ENCODE peak calls at places on chromosomes 5 and 9, in six cellular contexts. One of them, this sample, is unnamed.

GRCh38 chr5:175335691-175336090 is 108.3 kb downstream of the DRD1 start:
- DNase-seq in fibroblast of mammary gland: no peak
- DNase-seq in GM23248: no peak
- DNase-seq in left ventricle myocardium superior: no peak
- DNase-seq in stimulated activated CD4-positive, alpha-beta T cell treated with anti-CD3 and anti-CD28 coated beads, TNF-alpha, amount 100 ng/mL, for 48 hours: no peak
- DNase-seq in activated T-cell treated with anti-CD3 and anti-CD28 coated beads, Interleukin-2, amount 50 U/mL, for 4 hours: no peak
- DNase-seq in this sample: no peak

GRCh38 chr5:95723632-95724369 is 7.3 kb upstream of the RHOBTB3 start:
- DNase-seq in fibroblast of mammary gland: no peak
- DNase-seq in GM23248: peak
- DNase-seq in left ventricle myocardium superior: peak
- DNase-seq in stimulated activated CD4-positive, alpha-beta T cell treated with anti-CD3 and anti-CD28 coated beads, TNF-alpha, amount 100 ng/mL, for 48 hours: no peak
- DNase-seq in activated T-cell treated with anti-CD3 and anti-CD28 coated beads, Interleukin-2, amount 50 U/mL, for 4 hours: no peak
- DNase-seq in this sample: no peak

GRCh38 chr5:110651507-110651906 is 75.0 kb downstream of the TMEM232 start:
- DNase-seq in fibroblast of mammary gland: no peak
- DNase-seq in GM23248: peak
- DNase-seq in left ventricle myocardium superior: no peak
- DNase-seq in stimulated activated CD4-positive, alpha-beta T cell treated with anti-CD3 and anti-CD28 coated beads, TNF-alpha, amount 100 ng/mL, for 48 hours: no peak
- DNase-seq in activated T-cell treated with anti-CD3 and anti-CD28 coated beads, Interleukin-2, amount 50 U/mL, for 4 hours: no peak
- DNase-seq in this sample: peak

GRCh38 chr5:144032375-144032774 is 138.1 kb downstream of the YIPF5 start:
- DNase-seq in fibroblast of mammary gland: no peak
- DNase-seq in GM23248: no peak
- DNase-seq in left ventricle myocardium superior: peak
- DNase-seq in stimulated activated CD4-positive, alpha-beta T cell treated with anti-CD3 and anti-CD28 coated beads, TNF-alpha, amount 100 ng/mL, for 48 hours: no peak
- DNase-seq in activated T-cell treated with anti-CD3 and anti-CD28 coated beads, Interleukin-2, amount 50 U/mL, for 4 hours: no peak
- DNase-seq in this sample: peak

GRCh38 chr9:75866273-75866871 is 24.1 kb upstream of the PCSK5 start:
- DNase-seq in fibroblast of mammary gland: peak
- DNase-seq in GM23248: peak
- DNase-seq in left ventricle myocardium superior: no peak
- DNase-seq in stimulated activated CD4-positive, alpha-beta T cell treated with anti-CD3 and anti-CD28 coated beads, TNF-alpha, amount 100 ng/mL, for 48 hours: no peak
- DNase-seq in activated T-cell treated with anti-CD3 and anti-CD28 coated beads, Interleukin-2, amount 50 U/mL, for 4 hours: peak
- DNase-seq in this sample: peak

GRCh38 chr5:45042283-45042682 is 233.5 kb downstream of the MRPS30 start:
- DNase-seq in fibroblast of mammary gland: no peak
- DNase-seq in GM23248: no peak
- DNase-seq in left ventricle myocardium superior: no peak
- DNase-seq in stimulated activated CD4-positive, alpha-beta T cell treated with anti-CD3 and anti-CD28 coated beads, TNF-alpha, amount 100 ng/mL, for 48 hours: no peak
- DNase-seq in activated T-cell treated with anti-CD3 and anti-CD28 coated beads, Interleukin-2, amount 50 U/mL, for 4 hours: no peak
- DNase-seq in this sample: no peak

GRCh38 chr9:15155826-15156225 is 151.2 kb downstream of the TTC39B start:
- DNase-seq in fibroblast of mammary gland: peak
- DNase-seq in GM23248: peak
- DNase-seq in left ventricle myocardium superior: no peak
- DNase-seq in stimulated activated CD4-positive, alpha-beta T cell treated with anti-CD3 and anti-CD28 coated beads, TNF-alpha, amount 100 ng/mL, for 48 hours: no peak
- DNase-seq in activated T-cell treated with anti-CD3 and anti-CD28 coated beads, Interleukin-2, amount 50 U/mL, for 4 hours: no peak
- DNase-seq in this sample: peak

GRCh38 chr9:9998491-9999287 is 614.1 kb downstream of the PTPRD start:
- DNase-seq in fibroblast of mammary gland: peak
- DNase-seq in GM23248: peak
- DNase-seq in left ventricle myocardium superior: no peak
- DNase-seq in stimulated activated CD4-positive, alpha-beta T cell treated with anti-CD3 and anti-CD28 coated beads, TNF-alpha, amount 100 ng/mL, for 48 hours: no peak
- DNase-seq in activated T-cell treated with anti-CD3 and anti-CD28 coated beads, Interleukin-2, amount 50 U/mL, for 4 hours: no peak
- DNase-seq in this sample: no peak

GRCh38 chr5:77751328-77752023 is 24.7 kb downstream of the TBCA start:
- DNase-seq in fibroblast of mammary gland: no peak
- DNase-seq in GM23248: no peak
- DNase-seq in left ventricle myocardium superior: no peak
- DNase-seq in stimulated activated CD4-positive, alpha-beta T cell treated with anti-CD3 and anti-CD28 coated beads, TNF-alpha, amount 100 ng/mL, for 48 hours: peak
- DNase-seq in activated T-cell treated with anti-CD3 and anti-CD28 coated beads, Interleukin-2, amount 50 U/mL, for 4 hours: no peak
- DNase-seq in this sample: no peak

GRCh38 chr9:77953590-77953989 is 78.0 kb downstream of the GNAQ start:
- DNase-seq in fibroblast of mammary gland: peak
- DNase-seq in GM23248: no peak
- DNase-seq in left ventricle myocardium superior: no peak
- DNase-seq in stimulated activated CD4-positive, alpha-beta T cell treated with anti-CD3 and anti-CD28 coated beads, TNF-alpha, amount 100 ng/mL, for 48 hours: no peak
- DNase-seq in activated T-cell treated with anti-CD3 and anti-CD28 coated beads, Interleukin-2, amount 50 U/mL, for 4 hours: no peak
- DNase-seq in this sample: no peak

GRCh38 chr5:1240496-1241260 is 15.5 kb downstream of the SLC6A18 start:
- DNase-seq in fibroblast of mammary gland: no peak
- DNase-seq in GM23248: no peak
- DNase-seq in left ventricle myocardium superior: no peak
- DNase-seq in stimulated activated CD4-positive, alpha-beta T cell treated with anti-CD3 and anti-CD28 coated beads, TNF-alpha, amount 100 ng/mL, for 48 hours: no peak
- DNase-seq in activated T-cell treated with anti-CD3 and anti-CD28 coated beads, Interleukin-2, amount 50 U/mL, for 4 hours: no peak
- DNase-seq in this sample: no peak

GRCh38 chr5:658103-658502 is 35.0 kb downstream of the TPPP start:
- DNase-seq in fibroblast of mammary gland: peak
- DNase-seq in GM23248: no peak
- DNase-seq in left ventricle myocardium superior: peak
- DNase-seq in stimulated activated CD4-positive, alpha-beta T cell treated with anti-CD3 and anti-CD28 coated beads, TNF-alpha, amount 100 ng/mL, for 48 hours: no peak
- DNase-seq in activated T-cell treated with anti-CD3 and anti-CD28 coated beads, Interleukin-2, amount 50 U/mL, for 4 hours: no peak
- DNase-seq in this sample: peak

GRCh38 chr9:89550516-89550915 is 52.6 kb upstream of the SEMA4D start:
- DNase-seq in fibroblast of mammary gland: no peak
- DNase-seq in GM23248: no peak
- DNase-seq in left ventricle myocardium superior: no peak
- DNase-seq in stimulated activated CD4-positive, alpha-beta T cell treated with anti-CD3 and anti-CD28 coated beads, TNF-alpha, amount 100 ng/mL, for 48 hours: no peak
- DNase-seq in activated T-cell treated with anti-CD3 and anti-CD28 coated beads, Interleukin-2, amount 50 U/mL, for 4 hours: no peak
- DNase-seq in this sample: no peak

GRCh38 chr5:96347502-96348292 is 85.4 kb downstream of the PCSK1 start:
- DNase-seq in fibroblast of mammary gland: peak
- DNase-seq in GM23248: peak
- DNase-seq in left ventricle myocardium superior: no peak
- DNase-seq in stimulated activated CD4-positive, alpha-beta T cell treated with anti-CD3 and anti-CD28 coated beads, TNF-alpha, amount 100 ng/mL, for 48 hours: no peak
- DNase-seq in activated T-cell treated with anti-CD3 and anti-CD28 coated beads, Interleukin-2, amount 50 U/mL, for 4 hours: no peak
- DNase-seq in this sample: no peak

GRCh38 chr9:76926324-76926731 is 20.4 kb upstream of the PRUNE2 start:
- DNase-seq in fibroblast of mammary gland: peak
- DNase-seq in GM23248: peak
- DNase-seq in left ventricle myocardium superior: no peak
- DNase-seq in stimulated activated CD4-positive, alpha-beta T cell treated with anti-CD3 and anti-CD28 coated beads, TNF-alpha, amount 100 ng/mL, for 48 hours: no peak
- DNase-seq in activated T-cell treated with anti-CD3 and anti-CD28 coated beads, Interleukin-2, amount 50 U/mL, for 4 hours: no peak
- DNase-seq in this sample: peak

GRCh38 chr5:131641494-131641893 is 6.5 kb upstream of the RAPGEF6 start:
- DNase-seq in fibroblast of mammary gland: no peak
- DNase-seq in GM23248: no peak
- DNase-seq in left ventricle myocardium superior: no peak
- DNase-seq in stimulated activated CD4-positive, alpha-beta T cell treated with anti-CD3 and anti-CD28 coated beads, TNF-alpha, amount 100 ng/mL, for 48 hours: no peak
- DNase-seq in activated T-cell treated with anti-CD3 and anti-CD28 coated beads, Interleukin-2, amount 50 U/mL, for 4 hours: no peak
- DNase-seq in this sample: no peak

This sample was measured in myocyte.